ENCODE peak calls at places on chromosomes 6 and 20, in five cellular contexts. Z is heart right ventricle, U is lung, F is transverse colon, S is tibial nerve. A is an unnamed sample. For H3K9me3, the result is how much of the 10 kb centered on the place peaks cover.

GRCh38 chr6:31063906-31064435 is 48.4 kb downstream of the C6orf15 start:
- DNase-seq in Z (no peak), U (no peak), F (no peak), S (no peak), A (no peak)

GRCh38 chr20:13430346-13431002 is 208.3 kb downstream of the TASP1 start:
- DNase-seq in Z (no peak), U (no peak), F (no peak), S (no peak), A (no peak)

GRCh38 chr6:2853766-2854393 is 12.2 kb upstream of the SERPINB1 start:
- DNase-seq in Z (no peak), U (no peak), F (peak), S (peak), A (peak)

GRCh38 chr6:38933426-38933825 is 115.2 kb upstream of the GLP1R start:
- DNase-seq in Z (no peak), U (no peak), F (no peak), S (no peak), A (no peak)

GRCh38 chr6:147166360-147166944 is 37.8 kb upstream of the STXBP5 start:
- DNase-seq in Z (no peak), U (no peak), F (no peak), S (no peak), A (no peak)

GRCh38 chr6:15626878-15627683 is 35.7 kb downstream of the DTNBP1 start:
- DNase-seq in Z (no peak), U (no peak), F (no peak), S (no peak), A (no peak)

GRCh38 chr6:163383912-163384311 is 30.6 kb upstream of the QKI start:
- DNase-seq in Z (no peak), U (no peak), F (no peak), S (no peak), A (no peak)

GRCh38 chr20:7696311-7696710 is 243.9 kb downstream of the HAO1 start:
- DNase-seq in Z (no peak), U (no peak), F (no peak), S (no peak), A (no peak)

GRCh38 chr6:124674042-124674441 is 288.2 kb upstream of the RNF217 start:
- DNase-seq in Z (no peak), U (no peak), F (no peak), S (no peak), A (no peak)
- H3K9me3 ChIP-seq in Z (half or more), U (under half), F (under half), S (under half), A (under half)

DNA sequence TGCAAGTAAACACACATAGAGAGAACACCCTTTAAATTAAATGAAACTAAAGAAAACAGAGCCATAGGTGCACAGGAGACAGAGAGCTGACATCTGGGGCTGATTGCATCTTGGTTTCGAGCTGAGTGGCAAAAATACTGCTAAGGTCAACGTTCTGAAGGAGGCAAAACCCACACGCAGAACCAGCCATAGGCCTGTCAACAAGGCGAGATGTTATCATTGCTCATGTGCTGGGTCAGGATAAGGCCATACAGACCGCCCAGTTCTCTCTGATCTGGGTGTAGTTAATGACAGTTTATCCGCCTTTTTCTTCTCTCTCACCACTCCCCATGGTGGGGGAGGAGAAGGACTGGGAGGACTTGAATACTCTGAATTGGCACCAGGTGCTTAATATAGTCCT is 4.5 kb upstream of the FAM110A start:
- DNase-seq in Z (no peak), U (no peak), F (peak), S (no peak), A (no peak)
- TF ChIP-seq CTCF in Z (no peak), U (no peak), F (no peak), S (no peak), A (no peak)

GRCh38 chr20:55830124-55830828 is 175.0 kb downstream of the CBLN4 start:
- DNase-seq in Z (no peak), U (no peak), F (no peak), S (no peak), A (no peak)
- H3K9me3 ChIP-seq in Z (under half), U (under half), F (under half), S (under half), A (under half)

GRCh38 chr6:170165085-170165484 is 125.8 kb downstream of the DLL1 start:
- DNase-seq in Z (peak), U (no peak), F (no peak), S (no peak), A (no peak)

GRCh38 chr6:170166511-170167122 is 124.3 kb downstream of the DLL1 start:
- DNase-seq in Z (no peak), U (no peak), F (no peak), S (no peak), A (no peak)

GRCh38 chr6:170165501-170166117 is 125.3 kb downstream of the DLL1 start:
- DNase-seq in Z (no peak), U (no peak), F (no peak), S (no peak), A (no peak)

GRCh38 chr6:170164271-170164900 is 126.5 kb downstream of the DLL1 start:
- DNase-seq in Z (no peak), U (no peak), F (no peak), S (no peak), A (no peak)

DNA sequence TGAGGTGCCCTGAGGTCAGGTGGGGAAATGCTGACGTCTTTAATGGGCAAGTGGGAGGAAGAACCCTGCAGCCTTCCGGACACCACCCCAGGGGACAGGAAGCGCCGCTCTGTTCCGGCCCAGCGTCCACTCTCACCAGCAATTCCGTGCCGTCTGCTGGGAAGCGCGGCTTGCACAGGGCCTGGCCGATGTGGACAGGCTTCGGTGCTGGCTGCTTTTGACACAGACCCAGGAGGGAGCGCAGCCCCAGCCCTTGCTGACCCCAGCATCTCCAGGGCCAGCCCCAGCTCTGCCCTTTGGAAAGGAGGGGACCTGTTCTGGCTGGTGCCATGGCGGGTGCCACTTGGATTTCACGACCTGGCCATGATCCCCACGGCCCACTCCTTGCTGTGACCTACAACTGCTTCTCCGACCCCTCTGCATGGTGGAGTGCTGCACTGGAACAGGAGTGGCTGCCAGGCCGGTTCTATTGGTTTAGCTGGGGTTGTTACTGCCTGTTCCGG is 123.2 kb downstream of the DLL1 start:
- DNase-seq in Z (no peak), U (no peak), F (no peak), S (no peak), A (peak)
- TF ChIP-seq CTCF in Z (no peak), U (no peak), F (no peak), S (no peak), A (no peak)

A was measured in Peyer's patch.